ENCODE peak calls at places on chromosome 18, in eight cellular contexts. One of them, this sample, is unnamed.

GRCh38 chr18:70188113-70188512 is 17.4 kb downstream of the RTTN start:
- DNase-seq in CD4-positive, alpha-beta memory T cell: no peak
- DNase-seq in CD4-positive, alpha-beta T cell: no peak
- DNase-seq in cardiac muscle cell: peak
- DNase-seq in effector memory CD4-positive, alpha-beta T cell: no peak
- DNase-seq in right lobe of liver: no peak
- DNase-seq in dorsolateral prefrontal cortex: no peak
- DNase-seq in K562: no peak
- DNase-seq in this sample: no peak

GRCh38 chr18:8508320-8508719 is 100.9 kb upstream of the RAB12 start:
- DNase-seq in CD4-positive, alpha-beta memory T cell: no peak
- DNase-seq in CD4-positive, alpha-beta T cell: no peak
- DNase-seq in cardiac muscle cell: no peak
- DNase-seq in effector memory CD4-positive, alpha-beta T cell: no peak
- DNase-seq in right lobe of liver: no peak
- DNase-seq in dorsolateral prefrontal cortex: no peak
- DNase-seq in K562: no peak
- DNase-seq in this sample: no peak

GRCh38 chr18:21203096-21203495 is 38.9 kb upstream of the GREB1L start:
- DNase-seq in CD4-positive, alpha-beta memory T cell: no peak
- DNase-seq in CD4-positive, alpha-beta T cell: no peak
- DNase-seq in cardiac muscle cell: no peak
- DNase-seq in effector memory CD4-positive, alpha-beta T cell: no peak
- DNase-seq in right lobe of liver: no peak
- DNase-seq in dorsolateral prefrontal cortex: no peak
- DNase-seq in K562: no peak
- DNase-seq in this sample: no peak

GRCh38 chr18:76354348-76354747 is 140.7 kb downstream of the ZNF516 start:
- DNase-seq in CD4-positive, alpha-beta memory T cell: no peak
- DNase-seq in CD4-positive, alpha-beta T cell: no peak
- DNase-seq in cardiac muscle cell: peak
- DNase-seq in effector memory CD4-positive, alpha-beta T cell: no peak
- DNase-seq in right lobe of liver: no peak
- DNase-seq in dorsolateral prefrontal cortex: no peak
- DNase-seq in K562: no peak
- DNase-seq in this sample: no peak

GRCh38 chr18:36298113-36298701 is 694 bp downstream of the FHOD3 start:
- DNase-seq in CD4-positive, alpha-beta memory T cell: no peak
- DNase-seq in CD4-positive, alpha-beta T cell: no peak
- DNase-seq in cardiac muscle cell: no peak
- DNase-seq in effector memory CD4-positive, alpha-beta T cell: no peak
- DNase-seq in right lobe of liver: no peak
- DNase-seq in dorsolateral prefrontal cortex: no peak
- DNase-seq in K562: peak
- DNase-seq in this sample: no peak

GRCh38 chr18:79970419-79971133 is 6.1 kb downstream of the HSBP1L1 start:
- DNase-seq in CD4-positive, alpha-beta memory T cell: no peak
- DNase-seq in CD4-positive, alpha-beta T cell: no peak
- DNase-seq in cardiac muscle cell: no peak
- DNase-seq in effector memory CD4-positive, alpha-beta T cell: no peak
- DNase-seq in right lobe of liver: peak
- DNase-seq in dorsolateral prefrontal cortex: no peak
- DNase-seq in K562: no peak
- DNase-seq in this sample: no peak

GRCh38 chr18:13660510-13660909 is 65.8 kb downstream of the FAM210A start:
- DNase-seq in CD4-positive, alpha-beta memory T cell: no peak
- DNase-seq in CD4-positive, alpha-beta T cell: no peak
- DNase-seq in cardiac muscle cell: peak
- DNase-seq in effector memory CD4-positive, alpha-beta T cell: no peak
- DNase-seq in right lobe of liver: no peak
- DNase-seq in dorsolateral prefrontal cortex: no peak
- DNase-seq in K562: no peak
- DNase-seq in this sample: no peak

GRCh38 chr18:8811115-8811514 is 105.8 kb downstream of the MTCL1 start:
- DNase-seq in CD4-positive, alpha-beta memory T cell: no peak
- DNase-seq in CD4-positive, alpha-beta T cell: no peak
- DNase-seq in cardiac muscle cell: no peak
- DNase-seq in effector memory CD4-positive, alpha-beta T cell: no peak
- DNase-seq in right lobe of liver: no peak
- DNase-seq in dorsolateral prefrontal cortex: no peak
- DNase-seq in K562: no peak
- DNase-seq in this sample: no peak

GRCh38 chr18:80213173-80213572 is 34.1 kb downstream of the PARD6G start:
- DNase-seq in CD4-positive, alpha-beta memory T cell: no peak
- DNase-seq in CD4-positive, alpha-beta T cell: no peak
- DNase-seq in cardiac muscle cell: no peak
- DNase-seq in effector memory CD4-positive, alpha-beta T cell: no peak
- DNase-seq in right lobe of liver: no peak
- DNase-seq in dorsolateral prefrontal cortex: no peak
- DNase-seq in K562: no peak
- DNase-seq in this sample: no peak

GRCh38 chr18:46755315-46756171 is 1.3 kb downstream of the ST8SIA5 start:
- DNase-seq in CD4-positive, alpha-beta memory T cell: no peak
- DNase-seq in CD4-positive, alpha-beta T cell: no peak
- DNase-seq in cardiac muscle cell: no peak
- DNase-seq in effector memory CD4-positive, alpha-beta T cell: no peak
- DNase-seq in right lobe of liver: no peak
- DNase-seq in dorsolateral prefrontal cortex: no peak
- DNase-seq in K562: no peak
- DNase-seq in this sample: no peak

GRCh38 chr18:46756559-46757201 is at the start of gene ST8SIA5:
- DNase-seq in CD4-positive, alpha-beta memory T cell: no peak
- DNase-seq in CD4-positive, alpha-beta T cell: no peak
- DNase-seq in cardiac muscle cell: no peak
- DNase-seq in effector memory CD4-positive, alpha-beta T cell: no peak
- DNase-seq in right lobe of liver: no peak
- DNase-seq in dorsolateral prefrontal cortex: no peak
- DNase-seq in K562: no peak
- DNase-seq in this sample: no peak

GRCh38 chr18:46754188-46754587 is 2.7 kb downstream of the ST8SIA5 start:
- DNase-seq in CD4-positive, alpha-beta memory T cell: no peak
- DNase-seq in CD4-positive, alpha-beta T cell: no peak
- DNase-seq in cardiac muscle cell: no peak
- DNase-seq in effector memory CD4-positive, alpha-beta T cell: no peak
- DNase-seq in right lobe of liver: no peak
- DNase-seq in dorsolateral prefrontal cortex: no peak
- DNase-seq in K562: no peak
- DNase-seq in this sample: no peak

GRCh38 chr18:46756172-46756558 is 688 bp downstream of the ST8SIA5 start:
- DNase-seq in CD4-positive, alpha-beta memory T cell: no peak
- DNase-seq in CD4-positive, alpha-beta T cell: no peak
- DNase-seq in cardiac muscle cell: no peak
- DNase-seq in effector memory CD4-positive, alpha-beta T cell: no peak
- DNase-seq in right lobe of liver: no peak
- DNase-seq in dorsolateral prefrontal cortex: no peak
- DNase-seq in K562: no peak
- DNase-seq in this sample: no peak

GRCh38 chr18:46754661-46755292 is 2.1 kb downstream of the ST8SIA5 start:
- DNase-seq in CD4-positive, alpha-beta memory T cell: no peak
- DNase-seq in CD4-positive, alpha-beta T cell: no peak
- DNase-seq in cardiac muscle cell: no peak
- DNase-seq in effector memory CD4-positive, alpha-beta T cell: no peak
- DNase-seq in right lobe of liver: no peak
- DNase-seq in dorsolateral prefrontal cortex: no peak
- DNase-seq in K562: no peak
- DNase-seq in this sample: no peak
- H3K27ac ChIP-seq in CD4-positive, alpha-beta memory T cell: no peak
- H3K27ac ChIP-seq in CD4-positive, alpha-beta T cell: no peak
- H3K27ac ChIP-seq in cardiac muscle cell: no peak
- H3K27ac ChIP-seq in effector memory CD4-positive, alpha-beta T cell: no peak
- H3K27ac ChIP-seq in right lobe of liver: no peak
- H3K27ac ChIP-seq in dorsolateral prefrontal cortex: peak
- H3K27ac ChIP-seq in K562: no peak
- H3K27ac ChIP-seq in this sample: no peak

DNA sequence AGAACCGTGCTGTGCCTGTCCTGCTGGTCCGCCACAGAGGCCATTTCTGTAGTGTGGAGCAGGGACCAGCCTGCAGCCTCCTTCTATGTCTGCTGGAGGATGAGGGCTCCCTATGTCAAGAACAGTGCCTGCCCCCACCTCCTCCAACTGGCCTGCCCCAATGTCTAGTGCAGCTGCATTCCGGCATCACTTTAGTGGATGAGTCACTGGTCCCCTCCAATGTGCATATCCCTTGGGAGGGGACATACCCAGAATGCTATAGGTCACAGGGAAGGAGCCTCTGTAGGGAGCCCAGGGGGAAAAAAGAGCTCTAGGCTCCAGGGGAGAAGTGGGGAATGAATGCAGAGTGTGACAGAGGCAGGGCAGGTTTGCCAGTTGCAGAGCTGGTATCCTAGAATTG is 219.6 kb downstream of the CELF4 start:
- DNase-seq in CD4-positive, alpha-beta memory T cell: no peak
- DNase-seq in CD4-positive, alpha-beta T cell: no peak
- DNase-seq in cardiac muscle cell: no peak
- DNase-seq in effector memory CD4-positive, alpha-beta T cell: no peak
- DNase-seq in right lobe of liver: no peak
- DNase-seq in dorsolateral prefrontal cortex: no peak
- DNase-seq in K562: no peak
- DNase-seq in this sample: no peak
- H3K27ac ChIP-seq in CD4-positive, alpha-beta memory T cell: no peak
- H3K27ac ChIP-seq in CD4-positive, alpha-beta T cell: no peak
- H3K27ac ChIP-seq in cardiac muscle cell: no peak
- H3K27ac ChIP-seq in effector memory CD4-positive, alpha-beta T cell: no peak
- H3K27ac ChIP-seq in right lobe of liver: no peak
- H3K27ac ChIP-seq in dorsolateral prefrontal cortex: no peak
- H3K27ac ChIP-seq in K562: no peak
- H3K27ac ChIP-seq in this sample: no peak

DNA sequence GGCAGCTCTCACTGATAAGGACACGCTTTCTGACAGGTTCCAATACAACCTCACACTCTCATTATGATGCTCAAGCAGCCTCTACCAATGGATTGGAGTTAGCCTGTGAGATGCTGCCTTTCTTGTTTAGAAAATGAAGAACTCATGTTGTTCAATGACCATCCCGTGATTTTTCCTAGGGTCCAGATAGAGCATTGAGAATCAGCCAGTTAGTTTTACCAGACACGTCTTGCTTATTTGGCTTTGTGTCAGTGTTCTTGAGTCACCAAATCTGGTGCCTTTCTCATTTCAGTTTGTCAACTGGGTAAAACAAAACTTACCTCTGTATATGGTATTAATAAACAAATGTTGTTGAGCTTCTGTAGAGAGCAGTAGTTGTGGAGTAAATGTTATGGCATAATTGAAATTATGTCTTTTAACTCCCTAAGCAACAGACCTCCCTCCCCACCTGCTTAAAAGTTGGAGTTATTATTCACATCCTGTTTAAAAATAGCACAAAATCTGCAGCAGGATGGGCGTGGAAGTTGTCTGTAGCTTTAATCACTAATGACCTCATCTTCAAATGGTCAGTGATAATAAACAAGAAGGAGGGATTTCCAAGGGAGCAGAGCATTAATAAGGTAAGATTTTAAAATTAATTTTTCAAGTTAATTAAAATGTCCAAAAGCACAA is 167.3 kb downstream of the HRH4 start:
- DNase-seq in CD4-positive, alpha-beta memory T cell: no peak
- DNase-seq in CD4-positive, alpha-beta T cell: no peak
- DNase-seq in cardiac muscle cell: no peak
- DNase-seq in effector memory CD4-positive, alpha-beta T cell: no peak
- DNase-seq in right lobe of liver: no peak
- DNase-seq in dorsolateral prefrontal cortex: no peak
- DNase-seq in K562: no peak
- DNase-seq in this sample: no peak
- H3K27ac ChIP-seq in CD4-positive, alpha-beta memory T cell: no peak
- H3K27ac ChIP-seq in CD4-positive, alpha-beta T cell: no peak
- H3K27ac ChIP-seq in cardiac muscle cell: no peak
- H3K27ac ChIP-seq in effector memory CD4-positive, alpha-beta T cell: no peak
- H3K27ac ChIP-seq in right lobe of liver: no peak
- H3K27ac ChIP-seq in dorsolateral prefrontal cortex: no peak
- H3K27ac ChIP-seq in K562: no peak
- H3K27ac ChIP-seq in this sample: no peak

GRCh38 chr18:49931179-49931578 is 117.8 kb upstream of the ACAA2 start:
- DNase-seq in CD4-positive, alpha-beta memory T cell: no peak
- DNase-seq in CD4-positive, alpha-beta T cell: no peak
- DNase-seq in cardiac muscle cell: no peak
- DNase-seq in effector memory CD4-positive, alpha-beta T cell: no peak
- DNase-seq in right lobe of liver: no peak
- DNase-seq in dorsolateral prefrontal cortex: no peak
- DNase-seq in K562: no peak
- DNase-seq in this sample: no peak
- H3K27ac ChIP-seq in CD4-positive, alpha-beta memory T cell: no peak
- H3K27ac ChIP-seq in CD4-positive, alpha-beta T cell: no peak
- H3K27ac ChIP-seq in cardiac muscle cell: no peak
- H3K27ac ChIP-seq in effector memory CD4-positive, alpha-beta T cell: no peak
- H3K27ac ChIP-seq in right lobe of liver: no peak
- H3K27ac ChIP-seq in dorsolateral prefrontal cortex: no peak
- H3K27ac ChIP-seq in K562: no peak
- H3K27ac ChIP-seq in this sample: no peak

GRCh38 chr18:58538604-58539386 is 90.1 kb downstream of the ALPK2 start:
- DNase-seq in CD4-positive, alpha-beta memory T cell: no peak
- DNase-seq in CD4-positive, alpha-beta T cell: no peak
- DNase-seq in cardiac muscle cell: peak
- DNase-seq in effector memory CD4-positive, alpha-beta T cell: no peak
- DNase-seq in right lobe of liver: peak
- DNase-seq in dorsolateral prefrontal cortex: no peak
- DNase-seq in K562: no peak
- DNase-seq in this sample: no peak

GRCh38 chr18:58539659-58540380 is 89.1 kb downstream of the ALPK2 start:
- DNase-seq in CD4-positive, alpha-beta memory T cell: no peak
- DNase-seq in CD4-positive, alpha-beta T cell: no peak
- DNase-seq in cardiac muscle cell: no peak
- DNase-seq in effector memory CD4-positive, alpha-beta T cell: no peak
- DNase-seq in right lobe of liver: no peak
- DNase-seq in dorsolateral prefrontal cortex: no peak
- DNase-seq in K562: no peak
- DNase-seq in this sample: no peak

GRCh38 chr18:58541137-58541788 is 87.6 kb downstream of the ALPK2 start:
- DNase-seq in CD4-positive, alpha-beta memory T cell: peak
- DNase-seq in CD4-positive, alpha-beta T cell: no peak
- DNase-seq in cardiac muscle cell: peak
- DNase-seq in effector memory CD4-positive, alpha-beta T cell: peak
- DNase-seq in right lobe of liver: no peak
- DNase-seq in dorsolateral prefrontal cortex: no peak
- DNase-seq in K562: peak
- DNase-seq in this sample: no peak

GRCh38 chr18:58541789-58542425 is 87.0 kb downstream of the ALPK2 start:
- DNase-seq in CD4-positive, alpha-beta memory T cell: peak
- DNase-seq in CD4-positive, alpha-beta T cell: no peak
- DNase-seq in cardiac muscle cell: peak
- DNase-seq in effector memory CD4-positive, alpha-beta T cell: no peak
- DNase-seq in right lobe of liver: no peak
- DNase-seq in dorsolateral prefrontal cortex: no peak
- DNase-seq in K562: no peak
- DNase-seq in this sample: no peak

DNA sequence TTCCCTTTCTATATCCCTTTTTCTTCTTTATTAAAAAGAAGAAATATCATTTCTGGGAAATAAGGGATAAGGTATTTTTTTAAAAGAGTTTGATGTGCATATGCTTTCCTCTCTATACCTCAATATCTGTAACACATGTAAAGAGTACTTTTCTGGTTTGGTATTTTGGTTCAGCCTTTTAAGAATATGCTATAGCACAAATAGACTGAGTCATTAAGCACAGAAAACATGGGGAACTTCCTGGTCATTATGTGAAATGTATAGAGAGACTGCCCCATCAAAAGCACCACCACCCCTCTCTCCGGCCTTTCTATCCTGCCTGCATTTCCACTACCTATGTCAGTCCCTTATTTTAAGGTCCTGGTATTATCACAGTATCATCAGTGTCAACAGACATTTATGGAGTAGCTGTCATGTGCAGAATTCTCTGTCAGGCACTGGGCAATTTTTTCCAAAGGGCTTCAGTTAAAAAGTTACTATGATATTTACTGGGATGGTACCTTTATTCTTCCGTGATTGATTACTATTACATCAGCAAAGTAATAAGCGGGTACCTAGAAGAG is 88.4 kb downstream of the ALPK2 start:
- DNase-seq in CD4-positive, alpha-beta memory T cell: no peak
- DNase-seq in CD4-positive, alpha-beta T cell: no peak
- DNase-seq in cardiac muscle cell: no peak
- DNase-seq in effector memory CD4-positive, alpha-beta T cell: no peak
- DNase-seq in right lobe of liver: no peak
- DNase-seq in dorsolateral prefrontal cortex: no peak
- DNase-seq in K562: no peak
- DNase-seq in this sample: no peak
- H3K27ac ChIP-seq in CD4-positive, alpha-beta memory T cell: no peak
- H3K27ac ChIP-seq in CD4-positive, alpha-beta T cell: no peak
- H3K27ac ChIP-seq in cardiac muscle cell: peak
- H3K27ac ChIP-seq in effector memory CD4-positive, alpha-beta T cell: no peak
- H3K27ac ChIP-seq in right lobe of liver: peak
- H3K27ac ChIP-seq in dorsolateral prefrontal cortex: no peak
- H3K27ac ChIP-seq in K562: no peak
- H3K27ac ChIP-seq in this sample: no peak

This sample was measured in substantia nigra.